ENCODE peak calls at places on chromosomes 12 and 14, in ten cellular contexts. O is heart left ventricle, E is heart right ventricle, I is A549, A is AG04450, Y is choroid plexus epithelial cell, J is cardiac fibroblast, X is BE2C, U is neural progenitor cell, Z is ovary. G is an unnamed sample.

GRCh38 chr14:59046746-59047145 is 141.7 kb upstream of the DAAM1 start:
- DNase-seq in O (no peak), E (no peak), I (no peak), A (no peak), Y (no peak), J (peak; percentile 26), X (no peak), U (no peak), Z (no peak), G (no peak)

GRCh38 chr14:91817566-91818325 is 49.6 kb downstream of the TC2N start:
- DNase-seq in O (no peak), E (no peak), I (no peak), A (no peak), Y (no peak), J (no peak), X (no peak), U (peak; percentile 2), Z (no peak), G (no peak)

GRCh38 chr14:39395555-39396254 is 36.5 kb downstream of the FBXO33 start:
- DNase-seq in O (no peak), E (no peak), I (no peak), A (no peak), Y (peak; percentile 23), J (no peak), X (no peak), U (no peak), Z (no peak), G (peak; percentile 49)

GRCh38 chr12:51788876-51789275 is 59.6 kb downstream of the FIGNL2 start:
- DNase-seq in O (no peak), E (no peak), I (no peak), A (peak; percentile 20), Y (peak; percentile 30), J (peak; percentile 17), X (no peak), U (no peak), Z (no peak), G (peak; percentile 63)

GRCh38 chr14:53956427-53957201 is at the start of gene BMP4:
- DNase-seq in O (peak; percentile 90), E (peak; percentile 86), I (no peak), A (no peak), Y (no peak), J (peak; percentile 70), X (peak; percentile 35), U (peak; percentile 86), Z (peak; percentile 84), G (peak; percentile 65)

GRCh38 chr12:107362960-107363359 is 269.6 kb upstream of the CRY1 start:
- DNase-seq in O (no peak), E (no peak), I (no peak), A (no peak), Y (no peak), J (no peak), X (no peak), U (peak; percentile 39), Z (no peak), G (no peak)

GRCh38 chr14:92460916-92461579 is 52.5 kb upstream of the RIN3 start:
- DNase-seq in O (peak; percentile 64), E (peak; percentile 62), I (no peak), A (no peak), Y (peak; percentile 74), J (peak; percentile 73), X (no peak), U (no peak), Z (no peak), G (peak; percentile 21)

GRCh38 chr12:96210376-96211055 is 16.3 kb downstream of the ELK3 start:
- DNase-seq in O (no peak), E (no peak), I (no peak), A (no peak), Y (no peak), J (no peak), X (no peak), U (no peak), Z (no peak), G (no peak)

GRCh38 chr12:25295361-25295760 is 44.6 kb upstream of the KRAS start:
- DNase-seq in O (no peak), E (no peak), I (no peak), A (no peak), Y (no peak), J (no peak), X (no peak), U (no peak), Z (no peak), G (no peak)

GRCh38 chr14:74616996-74617700 is 5.1 kb upstream of the LTBP2 start:
- DNase-seq in O (no peak), E (no peak), I (no peak), A (no peak), Y (peak; percentile 83), J (peak; percentile 81), X (no peak), U (peak; percentile 19), Z (no peak), G (no peak)

GRCh38 chr12:530308-530707 is 70.6 kb downstream of the B4GALNT3 start:
- DNase-seq in O (no peak), E (no peak), I (no peak), A (no peak), Y (no peak), J (no peak), X (no peak), U (no peak), Z (no peak), G (peak; percentile 95)

GRCh38 chr14:104296388-104297312 is 158.3 kb downstream of the KIF26A start:
- DNase-seq in O (no peak), E (no peak), I (no peak), A (no peak), Y (no peak), J (peak; percentile 13), X (peak; percentile 91), U (no peak), Z (peak; percentile 90), G (no peak)

GRCh38 chr12:13001725-13002040 is 1.6 kb upstream of the HEBP1 start:
- DNase-seq in O (no peak), E (no peak), I (no peak), A (no peak), Y (no peak), J (no peak), X (no peak), U (no peak), Z (no peak), G (no peak)
- H3K4me3 ChIP-seq in O (peak overlapping the region; percentile 48), E (peak overlapping the region; percentile 98), I (peak overlapping the region; percentile 88), A (peak overlapping the region; percentile 64), Y (peak overlapping the region; percentile 75), J (peak overlapping the region; percentile 57), X (peak overlapping the region; percentile 63), U (peak overlapping the region; percentile 74), Z (peak overlapping the region; percentile 58), G (peak overlapping the region; percentile 63)

GRCh38 chr12:6092784-6093722 is 31.4 kb downstream of the VWF start:
- DNase-seq in O (no peak), E (no peak), I (peak; percentile 85), A (peak; percentile 69), Y (peak; percentile 82), J (peak; percentile 83), X (no peak), U (no peak), Z (no peak), G (peak; percentile 92)
- TF ChIP-seq CTCF in O (no peak), E (no peak), I (no peak), A (no peak), Y (no peak), J (no peak), X (no peak), U (no peak), Z (no peak), G (no peak)

DNA sequence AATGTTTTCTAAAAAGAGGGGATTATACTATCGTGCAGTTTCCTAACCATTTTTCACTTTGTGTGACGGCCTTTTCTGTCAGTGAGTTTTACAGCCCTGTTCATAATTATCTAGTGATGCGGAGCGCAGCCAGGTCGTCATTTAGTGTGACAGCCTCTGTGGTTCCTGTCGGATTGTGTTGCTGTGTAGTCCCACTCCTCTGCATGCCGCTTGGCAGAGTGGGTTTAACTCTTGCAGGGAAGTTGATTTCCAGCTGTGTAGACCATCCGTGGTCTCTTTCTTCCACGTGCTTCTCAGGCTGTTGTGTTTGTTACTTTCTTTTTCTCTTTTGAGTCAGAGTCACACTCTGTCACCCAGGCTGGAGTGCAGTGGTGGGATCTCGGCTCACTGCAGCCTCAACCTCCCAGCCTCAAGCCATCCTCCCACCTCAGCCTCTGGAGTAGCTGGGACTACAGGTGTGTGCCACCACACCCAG is 8.6 kb downstream of the RAN start:
- DNase-seq in O (no peak), E (no peak), I (no peak), A (no peak), Y (no peak), J (no peak), X (no peak), U (no peak), Z (no peak), G (no peak)
- H3K4me3 ChIP-seq in O (no peak overlapping the region), E (peak overlapping the region; percentile 34), I (no peak overlapping the region), A (peak overlapping the region; percentile 48), Y (peak overlapping the region; percentile 41), J (peak overlapping the region; percentile 19), X (peak overlapping the region; percentile 2), U (no peak overlapping the region), Z (no peak overlapping the region), G (no peak overlapping the region)

GRCh38 chr14:22106700-22107697 is 433.4 kb upstream of the OR4E1 start:
- DNase-seq in O (no peak), E (no peak), I (no peak), A (no peak), Y (no peak), J (no peak), X (no peak), U (no peak), Z (no peak), G (peak; percentile 94)
- TF ChIP-seq CTCF in O (no peak), E (no peak), I (no peak), A (no peak), Y (no peak), J (no peak), X (peak; percentile 13), U (peak; percentile 25), Z (no peak), G (peak; percentile 18)

DNA sequence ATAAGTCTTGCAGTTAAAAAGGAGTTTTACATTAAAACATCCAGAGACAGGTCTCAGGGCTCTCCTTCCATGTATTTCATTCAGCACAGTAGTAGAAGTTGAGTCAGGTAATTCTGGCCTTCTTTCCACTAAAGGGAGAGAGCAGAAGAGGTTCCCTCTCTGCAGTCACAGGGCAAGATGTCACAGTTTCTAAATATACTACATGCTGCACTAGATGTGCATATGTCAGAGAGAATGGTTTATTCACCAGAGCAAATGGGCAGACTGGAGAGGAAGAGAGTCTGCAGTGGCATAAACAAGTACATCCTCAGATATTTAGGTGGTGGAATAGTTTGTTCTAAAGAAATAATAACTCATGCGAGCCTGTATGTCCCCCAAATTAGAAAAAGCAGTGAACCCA is 132.0 kb downstream of the KICS2 start:
- DNase-seq in O (no peak), E (no peak), I (no peak), A (no peak), Y (no peak), J (no peak), X (no peak), U (no peak), Z (no peak), G (no peak)
- H3K4me3 ChIP-seq in O (no peak overlapping the region), E (no peak overlapping the region), I (no peak overlapping the region), A (no peak overlapping the region), Y (no peak overlapping the region), J (no peak overlapping the region), X (no peak overlapping the region), U (no peak overlapping the region), Z (no peak overlapping the region), G (no peak overlapping the region)

GRCh38 chr12:62802981-62803380 is 132.0 kb downstream of the PPM1H start:
- DNase-seq in O (no peak), E (no peak), I (no peak), A (no peak), Y (peak; percentile 75), J (no peak), X (no peak), U (no peak), Z (no peak), G (no peak)
- TF ChIP-seq CTCF in O (no peak), E (no peak), I (peak; percentile 9), A (no peak), Y (peak; percentile 58), J (no peak), X (no peak), U (no peak), Z (no peak), G (no peak)